ENCODE peak calls at places on chromosomes 4 and X, in four cellular contexts. Y is psoas muscle, A is lung, S is right lobe of liver. U is an unnamed sample.
A peak's percentile ranks its signal among the peaks of the same experiment; 100 is the strongest.

GRCh38 chr4:186932631-186933150 is 209.0 kb upstream of the FAT1 start:
- DNase-seq in A (no peak), S (no peak), Y (no peak), U (no peak)

GRCh38 chr4:166075599-166075998 is 202.6 kb downstream of the TLL1 start:
- DNase-seq in A (no peak), Y (no peak), S (no peak), U (no peak)

GRCh38 chr4:40548256-40548655 is 81.4 kb downstream of the RBM47 start:
- DNase-seq in Y (no peak), S (no peak), A (no peak), U (no peak)

GRCh38 chr4:156252300-156253016 is 298.8 kb upstream of the CTSO start:
- DNase-seq in S (no peak), Y (no peak), A (no peak), U (no peak)

GRCh38 chrX:644304-645023 is 13.9 kb downstream of the SHOX start:
- DNase-seq in S (no peak), Y (no peak), A (no peak), U (no peak)

GRCh38 chr4:79134767-79135166 is 191.1 kb downstream of the NAA11 start:
- DNase-seq in Y (no peak), A (no peak), S (no peak), U (no peak)

GRCh38 chr4:121421594-121421993 is 40.8 kb upstream of the QRFPR start:
- DNase-seq in S (no peak), A (no peak), Y (no peak), U (no peak)

GRCh38 chrX:33078273-33078672 is 133.1 kb downstream of the DMD start:
- DNase-seq in S (no peak), A (no peak), Y (no peak), U (no peak)

GRCh38 chrX:108763559-108763958 is 27.2 kb upstream of the IRS4 start:
- DNase-seq in A (no peak), S (no peak), Y (no peak), U (no peak)

GRCh38 chrX:15598031-15598430 is 2.7 kb downstream of the ACE2 start:
- DNase-seq in Y (no peak), A (no peak), S (no peak), U (no peak)

GRCh38 chr4:161496-162284 is 37.4 kb downstream of the ZNF718 start:
- DNase-seq in S (no peak), Y (no peak), A (no peak), U (no peak)

GRCh38 chrX:129522184-129523059 is 868 bp downstream of the SMARCA1 start:
- DNase-seq in A (peak; percentile 46), Y (peak; percentile 68), S (peak; percentile 57), U (peak; percentile 62)

GRCh38 chrX:77617206-77617605 is 168.8 kb downstream of the ATRX start:
- DNase-seq in Y (no peak), S (no peak), A (no peak), U (no peak)

GRCh38 chr4:156976147-156976546 is 4.5 kb upstream of the PDGFC start:
- DNase-seq in Y (no peak), S (no peak), A (no peak), U (no peak)

GRCh38 chr4:168723569-168723968 is 226.7 kb downstream of the PALLD start:
- DNase-seq in S (no peak), A (no peak), Y (no peak), U (no peak)

GRCh38 chrX:120604359-120604782 is 470 bp downstream of the MCTS1 start:
- DNase-seq in A (no peak), S (no peak), Y (no peak), U (peak; percentile 2)

GRCh38 chrX:154980330-154981115 is 42.0 kb downstream of the F8 start:
- DNase-seq in Y (peak; percentile 68), S (peak; percentile 55), A (peak; percentile 69), U (peak; percentile 64)

GRCh38 chr4:738781-739280 is 33.2 kb downstream of the PCGF3 start:
- DNase-seq in A (no peak), S (no peak), Y (no peak), U (no peak)

GRCh38 chrX:148929686-148930085 is 429.3 kb downstream of the AFF2 start:
- DNase-seq in S (no peak), Y (no peak), A (no peak), U (no peak)

GRCh38 chr4:3524920-3525319 is 7.3 kb downstream of the LRPAP1 start:
- DNase-seq in S (peak; percentile 10), Y (peak; percentile 38), A (no peak), U (no peak)

GRCh38 chr4:119138046-119138445 is 2.4 kb downstream of the MYOZ2 start:
- DNase-seq in S (no peak), Y (no peak), A (no peak), U (no peak)

GRCh38 chrX:69551421-69552009 is 47.4 kb downstream of the NALF2 start:
- DNase-seq in Y (no peak), A (no peak), S (no peak), U (no peak)

GRCh38 chr4:119020158-119020557 is 115.5 kb upstream of the MYOZ2 start:
- DNase-seq in A (no peak), Y (no peak), S (no peak), U (no peak)

GRCh38 chr4:61375316-61375715 is 175.2 kb downstream of the ADGRL3 start:
- DNase-seq in S (no peak), Y (no peak), A (no peak), U (no peak)

GRCh38 chr4:15031993-15032660 is 29.8 kb downstream of the CPEB2 start:
- DNase-seq in A (no peak), S (no peak), Y (no peak), U (no peak)

GRCh38 chr4:25908491-25908901 is 5.5 kb upstream of the SMIM20 start:
- DNase-seq in A (no peak), Y (no peak), S (no peak), U (no peak)

GRCh38 chr4:54085284-54085683 is 14.7 kb upstream of the GSX2 start:
- DNase-seq in S (peak; percentile 79), A (no peak), Y (peak; percentile 82), U (no peak)

GRCh38 chrX:94813541-94813940 is 1139.5 kb downstream of the FAM133A start:
- DNase-seq in Y (no peak), S (no peak), A (no peak), U (no peak)

GRCh38 chr4:2183394-2183793 is 58.5 kb downstream of the HAUS3 start:
- DNase-seq in Y (no peak), A (no peak), S (no peak), U (no peak)

GRCh38 chrX:25015486-25016360 is at the start of gene ARX:
- DNase-seq in S (peak; percentile 55), A (no peak), Y (peak; percentile 88), U (peak; percentile 58)

GRCh38 chrX:25014366-25014838 is 1.4 kb downstream of the ARX start:
- DNase-seq in A (no peak), S (no peak), Y (peak; percentile 39), U (no peak)

GRCh38 chrX:25012433-25012735 is 3.4 kb downstream of the ARX start:
- DNase-seq in Y (peak; percentile 87), A (no peak), S (no peak), U (no peak)

GRCh38 chrX:25012793-25013592 is 2.8 kb downstream of the ARX start:
- DNase-seq in S (no peak), A (no peak), Y (peak; percentile 74), U (no peak)

DNA sequence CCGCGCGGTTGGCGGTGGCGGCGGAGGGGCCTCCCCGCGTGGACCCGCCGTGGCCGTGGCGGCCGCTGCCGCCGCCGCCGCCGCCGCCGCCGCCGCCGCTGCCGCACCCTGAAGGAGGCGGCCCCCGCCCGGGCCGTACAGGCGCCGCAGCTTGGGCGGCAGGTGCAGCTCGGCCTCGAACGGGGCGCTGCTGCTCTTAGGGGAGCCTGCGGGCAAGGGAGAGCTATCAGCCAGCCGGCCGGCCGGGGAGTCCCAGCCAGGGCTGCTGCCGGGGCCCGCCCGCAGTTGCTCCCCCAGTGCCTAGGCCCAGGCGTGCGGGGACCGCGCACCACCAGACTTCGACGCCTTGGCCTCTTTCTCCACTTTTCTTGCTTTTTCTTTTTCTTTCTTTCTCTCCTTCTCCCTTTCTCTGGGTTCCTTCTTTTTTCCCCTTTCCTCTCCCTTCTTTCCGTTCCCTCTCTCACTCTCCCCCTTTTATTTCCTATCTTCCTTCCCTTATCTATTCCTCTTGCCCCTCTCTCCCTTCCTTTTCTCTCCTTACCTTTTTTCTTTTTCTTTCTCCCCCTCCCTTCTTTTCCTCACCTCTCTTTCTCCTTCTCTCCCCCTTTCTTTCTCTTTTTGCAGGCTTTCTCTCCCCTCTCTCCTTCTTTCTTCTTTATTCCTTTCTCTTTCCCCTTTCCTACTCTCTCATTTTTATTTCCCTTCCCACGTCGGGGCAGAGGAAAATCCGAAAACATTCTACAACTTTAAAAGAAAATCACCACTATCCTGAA is 2.0 kb downstream of the ARX start:
- DNase-seq in S (no peak), A (no peak), Y (peak; percentile 42), U (no peak)
- H3K4me1 ChIP-seq in S (no peaks in the 10 kb centered on the region), A (peaks cover 10% of the 10 kb centered on the region), Y (no peaks in the 10 kb centered on the region), U (peaks cover 14% of the 10 kb centered on the region)

DNA sequence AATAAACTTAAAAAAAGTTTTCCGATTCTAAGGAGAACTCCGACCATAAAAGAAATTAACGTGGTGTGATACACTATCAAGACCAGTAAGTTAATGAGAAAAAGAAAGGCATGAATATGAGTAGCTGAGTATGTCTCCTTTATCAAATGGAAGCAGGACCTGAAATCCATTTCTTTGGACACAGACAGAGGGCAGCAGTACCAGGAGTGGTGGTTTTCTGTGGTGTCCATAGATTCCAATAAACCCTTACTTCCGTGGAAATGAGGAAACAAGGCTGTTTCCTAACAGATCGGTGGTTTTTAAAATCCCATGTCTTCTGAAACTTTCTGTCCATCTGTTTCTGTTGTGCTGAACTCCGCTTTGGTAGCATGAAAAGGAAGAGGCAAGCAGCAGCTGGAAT is 128.5 kb upstream of the TSPAN5 start:
- DNase-seq in Y (no peak), S (no peak), A (no peak), U (no peak)
- TF ChIP-seq CTCF in Y (no peak), S (no peak), A (no peak), U (no peak)

DNA sequence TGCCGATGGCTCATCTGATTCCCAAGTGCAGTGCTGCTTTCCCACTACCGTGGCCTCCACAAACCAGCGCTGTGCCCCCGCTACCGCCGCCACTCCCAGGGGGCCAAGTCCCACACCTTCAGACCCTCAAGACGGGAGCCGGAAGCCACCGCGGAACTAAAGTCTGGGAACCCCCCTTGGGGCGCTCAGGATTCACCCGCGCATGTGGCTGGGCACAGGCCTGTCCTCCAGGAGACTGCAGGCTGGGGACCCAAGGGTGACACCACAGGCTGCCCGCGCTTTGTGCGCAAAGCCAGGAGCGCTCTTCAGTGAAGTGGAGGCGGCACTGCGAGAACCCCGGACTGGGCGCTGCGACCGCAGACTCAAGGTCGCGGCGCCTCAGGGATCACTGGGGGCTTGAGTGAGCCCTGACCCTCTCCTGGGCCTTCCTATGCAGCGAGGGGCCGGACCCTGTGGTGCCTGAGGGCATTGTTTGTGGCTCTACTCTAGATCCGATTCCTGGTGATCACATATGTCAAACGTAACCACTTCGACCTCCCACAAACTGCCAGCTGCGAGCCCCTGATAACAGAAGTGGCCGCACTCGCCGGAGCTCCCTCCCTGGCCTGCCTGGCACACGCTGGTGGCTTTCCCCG is 20.4 kb upstream of the TBC1D14 start:
- DNase-seq in S (no peak), A (no peak), Y (no peak), U (no peak)
- H3K4me1 ChIP-seq in S (peaks cover 50% of the 10 kb centered on the region), A (peaks cover 7% of the 10 kb centered on the region), Y (peaks cover 48% of the 10 kb centered on the region), U (peaks cover 8% of the 10 kb centered on the region)

DNA sequence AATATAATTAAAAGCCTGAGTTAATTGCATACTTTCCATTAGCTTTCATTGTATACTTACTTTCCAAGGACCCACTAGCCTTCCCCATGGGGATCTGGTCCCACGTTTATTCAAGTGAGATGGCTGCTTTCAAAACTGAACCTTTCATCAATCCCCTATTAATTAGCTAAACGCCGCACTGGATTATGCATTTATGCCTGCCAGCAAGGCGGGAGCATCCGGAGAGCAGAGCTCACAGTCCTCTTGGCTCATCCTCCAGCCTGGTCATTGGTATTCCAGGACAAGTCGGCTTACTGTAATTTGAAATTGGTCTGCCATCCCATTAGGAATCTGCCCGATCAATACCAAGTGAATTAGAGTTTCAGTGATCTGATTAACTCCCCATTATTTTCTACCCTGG is 411.2 kb downstream of the GPAT3 start:
- DNase-seq in Y (no peak), A (no peak), S (no peak), U (no peak)
- TF ChIP-seq CTCF in Y (no peak), A (no peak), S (no peak), U (no peak)